ENCODE peak calls at places on chromosomes 13 and 19, in ten cellular contexts. One of them, this sample, is unnamed.

GRCh38 chr19:46875234-46875633 is 14.4 kb downstream of the ARHGAP35 start:
- DNase-seq in pancreas: no peak
- DNase-seq in RWPE1: no peak
- DNase-seq in uterus: no peak
- DNase-seq in CD8-positive, alpha-beta T cell: no peak
- DNase-seq in lung: no peak
- DNase-seq in left ventricle myocardium inferior: no peak
- DNase-seq in upper lobe of right lung: no peak
- DNase-seq in heart right ventricle: no peak
- DNase-seq in naive thymus-derived CD4-positive, alpha-beta T cell: no peak
- DNase-seq in this sample: no peak

GRCh38 chr13:93226623-93227279 is at the start of gene GPC6:
- DNase-seq in CD8-positive, alpha-beta T cell: no peak
- DNase-seq in naive thymus-derived CD4-positive, alpha-beta T cell: no peak
- DNase-seq in uterus: no peak
- DNase-seq in RWPE1: no peak
- DNase-seq in heart right ventricle: no peak
- DNase-seq in lung: no peak
- DNase-seq in left ventricle myocardium inferior: no peak
- DNase-seq in upper lobe of right lung: no peak
- DNase-seq in pancreas: peak; percentile 22
- DNase-seq in this sample: no peak

GRCh38 chr13:53920916-53921315 is 892.3 kb downstream of the OLFM4 start:
- DNase-seq in RWPE1: no peak
- DNase-seq in uterus: no peak
- DNase-seq in CD8-positive, alpha-beta T cell: no peak
- DNase-seq in heart right ventricle: no peak
- DNase-seq in left ventricle myocardium inferior: no peak
- DNase-seq in naive thymus-derived CD4-positive, alpha-beta T cell: no peak
- DNase-seq in upper lobe of right lung: no peak
- DNase-seq in lung: no peak
- DNase-seq in pancreas: no peak
- DNase-seq in this sample: no peak

GRCh38 chr19:20313894-20314293 is 146.9 kb downstream of the ZNF486 start:
- DNase-seq in left ventricle myocardium inferior: no peak
- DNase-seq in heart right ventricle: no peak
- DNase-seq in pancreas: no peak
- DNase-seq in lung: no peak
- DNase-seq in naive thymus-derived CD4-positive, alpha-beta T cell: no peak
- DNase-seq in upper lobe of right lung: no peak
- DNase-seq in RWPE1: no peak
- DNase-seq in uterus: no peak
- DNase-seq in CD8-positive, alpha-beta T cell: no peak
- DNase-seq in this sample: no peak

GRCh38 chr19:3572132-3572854 is 451 bp upstream of the HMG20B start:
- DNase-seq in uterus: peak; percentile 100
- DNase-seq in lung: peak; percentile 100
- DNase-seq in naive thymus-derived CD4-positive, alpha-beta T cell: peak; percentile 99
- DNase-seq in heart right ventricle: peak; percentile 100
- DNase-seq in upper lobe of right lung: peak; percentile 100
- DNase-seq in left ventricle myocardium inferior: peak; percentile 100
- DNase-seq in pancreas: peak; percentile 99
- DNase-seq in CD8-positive, alpha-beta T cell: peak; percentile 100
- DNase-seq in RWPE1: peak; percentile 93
- DNase-seq in this sample: peak; percentile 100

GRCh38 chr13:24625870-24626419 is 54.3 kb upstream of the ATP12A start:
- DNase-seq in uterus: no peak
- DNase-seq in naive thymus-derived CD4-positive, alpha-beta T cell: no peak
- DNase-seq in pancreas: no peak
- DNase-seq in RWPE1: no peak
- DNase-seq in CD8-positive, alpha-beta T cell: no peak
- DNase-seq in upper lobe of right lung: no peak
- DNase-seq in heart right ventricle: no peak
- DNase-seq in left ventricle myocardium inferior: no peak
- DNase-seq in lung: no peak
- DNase-seq in this sample: peak; percentile 25

GRCh38 chr19:54454781-54455675 is 6.0 kb downstream of the LENG8 start:
- DNase-seq in naive thymus-derived CD4-positive, alpha-beta T cell: no peak
- DNase-seq in pancreas: peak; percentile 31
- DNase-seq in uterus: no peak
- DNase-seq in upper lobe of right lung: no peak
- DNase-seq in CD8-positive, alpha-beta T cell: no peak
- DNase-seq in lung: no peak
- DNase-seq in heart right ventricle: no peak
- DNase-seq in left ventricle myocardium inferior: no peak
- DNase-seq in RWPE1: no peak
- DNase-seq in this sample: no peak

GRCh38 chr13:48500652-48501197 is 32.2 kb downstream of the RCBTB2 start:
- DNase-seq in uterus: no peak
- DNase-seq in left ventricle myocardium inferior: no peak
- DNase-seq in upper lobe of right lung: no peak
- DNase-seq in heart right ventricle: no peak
- DNase-seq in pancreas: no peak
- DNase-seq in lung: peak; percentile 47
- DNase-seq in naive thymus-derived CD4-positive, alpha-beta T cell: no peak
- DNase-seq in RWPE1: peak; percentile 61
- DNase-seq in CD8-positive, alpha-beta T cell: no peak
- DNase-seq in this sample: no peak

GRCh38 chr19:50925734-50926133 is 14.5 kb upstream of the KLK4 start:
- DNase-seq in CD8-positive, alpha-beta T cell: no peak
- DNase-seq in RWPE1: peak; percentile 64
- DNase-seq in heart right ventricle: no peak
- DNase-seq in pancreas: no peak
- DNase-seq in lung: no peak
- DNase-seq in upper lobe of right lung: no peak
- DNase-seq in naive thymus-derived CD4-positive, alpha-beta T cell: no peak
- DNase-seq in uterus: no peak
- DNase-seq in left ventricle myocardium inferior: no peak
- DNase-seq in this sample: no peak

GRCh38 chr19:55459551-55459949 is 1.9 kb downstream of the ISOC2 start:
- DNase-seq in RWPE1: no peak
- DNase-seq in CD8-positive, alpha-beta T cell: no peak
- DNase-seq in upper lobe of right lung: no peak
- DNase-seq in pancreas: no peak
- DNase-seq in uterus: peak; percentile 29
- DNase-seq in lung: no peak
- DNase-seq in naive thymus-derived CD4-positive, alpha-beta T cell: no peak
- DNase-seq in heart right ventricle: no peak
- DNase-seq in left ventricle myocardium inferior: no peak
- DNase-seq in this sample: no peak

GRCh38 chr19:40191836-40192646 is 815 bp downstream of the MAP3K10 start:
- DNase-seq in upper lobe of right lung: peak; percentile 70
- DNase-seq in uterus: peak; percentile 35
- DNase-seq in naive thymus-derived CD4-positive, alpha-beta T cell: no peak
- DNase-seq in left ventricle myocardium inferior: no peak
- DNase-seq in pancreas: peak; percentile 25
- DNase-seq in CD8-positive, alpha-beta T cell: no peak
- DNase-seq in heart right ventricle: peak; percentile 39
- DNase-seq in RWPE1: peak; percentile 12
- DNase-seq in lung: no peak
- DNase-seq in this sample: no peak

GRCh38 chr13:44764334-44764733 is 188.2 kb upstream of the TSC22D1 start:
- DNase-seq in lung: no peak
- DNase-seq in naive thymus-derived CD4-positive, alpha-beta T cell: no peak
- DNase-seq in upper lobe of right lung: no peak
- DNase-seq in left ventricle myocardium inferior: no peak
- DNase-seq in RWPE1: no peak
- DNase-seq in uterus: no peak
- DNase-seq in pancreas: peak; percentile 78
- DNase-seq in CD8-positive, alpha-beta T cell: no peak
- DNase-seq in heart right ventricle: no peak
- DNase-seq in this sample: peak; percentile 70

GRCh38 chr13:39349391-39349790 is 253.6 kb downstream of the LHFPL6 start:
- DNase-seq in CD8-positive, alpha-beta T cell: no peak
- DNase-seq in left ventricle myocardium inferior: no peak
- DNase-seq in pancreas: no peak
- DNase-seq in naive thymus-derived CD4-positive, alpha-beta T cell: no peak
- DNase-seq in heart right ventricle: no peak
- DNase-seq in upper lobe of right lung: no peak
- DNase-seq in lung: no peak
- DNase-seq in uterus: no peak
- DNase-seq in RWPE1: no peak
- DNase-seq in this sample: no peak

GRCh38 chr13:44726214-44726613 is 150.1 kb upstream of the TSC22D1 start:
- DNase-seq in left ventricle myocardium inferior: no peak
- DNase-seq in pancreas: no peak
- DNase-seq in lung: no peak
- DNase-seq in upper lobe of right lung: no peak
- DNase-seq in heart right ventricle: no peak
- DNase-seq in uterus: no peak
- DNase-seq in RWPE1: peak; percentile 45
- DNase-seq in CD8-positive, alpha-beta T cell: no peak
- DNase-seq in naive thymus-derived CD4-positive, alpha-beta T cell: no peak
- DNase-seq in this sample: no peak

GRCh38 chr13:80235559-80236296 is 105.2 kb downstream of the SPRY2 start:
- DNase-seq in pancreas: peak; percentile 20
- DNase-seq in left ventricle myocardium inferior: no peak
- DNase-seq in heart right ventricle: no peak
- DNase-seq in uterus: no peak
- DNase-seq in CD8-positive, alpha-beta T cell: no peak
- DNase-seq in upper lobe of right lung: no peak
- DNase-seq in naive thymus-derived CD4-positive, alpha-beta T cell: no peak
- DNase-seq in RWPE1: peak; percentile 13
- DNase-seq in lung: peak; percentile 42
- DNase-seq in this sample: no peak

GRCh38 chr19:8367327-8368001 is 3.5 kb downstream of the ANGPTL4 start:
- DNase-seq in heart right ventricle: peak; percentile 91
- DNase-seq in CD8-positive, alpha-beta T cell: no peak
- DNase-seq in naive thymus-derived CD4-positive, alpha-beta T cell: no peak
- DNase-seq in left ventricle myocardium inferior: peak; percentile 91
- DNase-seq in upper lobe of right lung: peak; percentile 87
- DNase-seq in uterus: peak; percentile 91
- DNase-seq in RWPE1: peak; percentile 87
- DNase-seq in lung: peak; percentile 72
- DNase-seq in pancreas: peak; percentile 95
- DNase-seq in this sample: peak; percentile 96
- H3K27ac ChIP-seq in heart right ventricle: peak overlapping the region; percentile 90
- H3K27ac ChIP-seq in CD8-positive, alpha-beta T cell: no peak overlapping the region
- H3K27ac ChIP-seq in naive thymus-derived CD4-positive, alpha-beta T cell: no peak overlapping the region
- H3K27ac ChIP-seq in left ventricle myocardium inferior: peak overlapping the region; percentile 88
- H3K27ac ChIP-seq in upper lobe of right lung: peak overlapping the region; percentile 65
- H3K27ac ChIP-seq in uterus: peak overlapping the region; percentile 72
- H3K27ac ChIP-seq in RWPE1: peak overlapping the region; percentile 58
- H3K27ac ChIP-seq in lung: no peak overlapping the region
- H3K27ac ChIP-seq in pancreas: peak overlapping the region; percentile 81
- H3K27ac ChIP-seq in this sample: peak overlapping the region; percentile 91

DNA sequence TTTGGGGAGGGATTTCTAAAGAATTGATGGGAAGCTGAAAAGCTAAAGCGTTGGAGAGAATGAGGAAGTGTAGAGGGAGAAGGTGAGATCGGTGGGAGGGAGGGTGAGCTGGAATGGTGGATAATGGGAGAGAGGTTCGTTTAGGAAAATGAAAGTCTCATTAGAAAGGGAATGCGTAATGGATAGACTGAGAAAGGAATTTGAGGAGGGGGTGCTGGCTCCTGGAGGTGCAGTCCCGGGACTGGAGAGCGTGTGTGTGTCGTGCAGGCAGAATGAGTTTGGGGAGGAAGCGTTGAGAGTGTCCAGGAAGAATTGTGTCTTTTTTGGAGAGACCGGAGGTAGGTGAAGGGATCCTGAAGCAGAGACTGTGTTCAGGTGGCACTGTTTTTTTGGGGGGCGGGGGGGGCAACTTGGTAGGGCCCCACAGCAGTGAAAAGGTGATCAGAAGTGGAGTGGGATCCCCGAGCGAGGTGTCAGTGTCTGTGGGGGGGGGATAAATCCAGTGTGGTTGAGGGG is 1.4 kb downstream of the ACTN4 start:
- DNase-seq in uterus: no peak
- DNase-seq in lung: no peak
- DNase-seq in heart right ventricle: no peak
- DNase-seq in left ventricle myocardium inferior: no peak
- DNase-seq in naive thymus-derived CD4-positive, alpha-beta T cell: no peak
- DNase-seq in CD8-positive, alpha-beta T cell: no peak
- DNase-seq in upper lobe of right lung: no peak
- DNase-seq in pancreas: no peak
- DNase-seq in RWPE1: no peak
- DNase-seq in this sample: no peak
- H3K27ac ChIP-seq in uterus: peak overlapping the region; percentile 98
- H3K27ac ChIP-seq in lung: peak overlapping the region; percentile 99
- H3K27ac ChIP-seq in heart right ventricle: peak overlapping the region; percentile 91
- H3K27ac ChIP-seq in left ventricle myocardium inferior: peak overlapping the region; percentile 95
- H3K27ac ChIP-seq in naive thymus-derived CD4-positive, alpha-beta T cell: no peak overlapping the region
- H3K27ac ChIP-seq in CD8-positive, alpha-beta T cell: no peak overlapping the region
- H3K27ac ChIP-seq in upper lobe of right lung: peak overlapping the region; percentile 80
- H3K27ac ChIP-seq in pancreas: peak overlapping the region; percentile 87
- H3K27ac ChIP-seq in RWPE1: peak overlapping the region; percentile 98
- H3K27ac ChIP-seq in this sample: peak overlapping the region; percentile 95

DNA sequence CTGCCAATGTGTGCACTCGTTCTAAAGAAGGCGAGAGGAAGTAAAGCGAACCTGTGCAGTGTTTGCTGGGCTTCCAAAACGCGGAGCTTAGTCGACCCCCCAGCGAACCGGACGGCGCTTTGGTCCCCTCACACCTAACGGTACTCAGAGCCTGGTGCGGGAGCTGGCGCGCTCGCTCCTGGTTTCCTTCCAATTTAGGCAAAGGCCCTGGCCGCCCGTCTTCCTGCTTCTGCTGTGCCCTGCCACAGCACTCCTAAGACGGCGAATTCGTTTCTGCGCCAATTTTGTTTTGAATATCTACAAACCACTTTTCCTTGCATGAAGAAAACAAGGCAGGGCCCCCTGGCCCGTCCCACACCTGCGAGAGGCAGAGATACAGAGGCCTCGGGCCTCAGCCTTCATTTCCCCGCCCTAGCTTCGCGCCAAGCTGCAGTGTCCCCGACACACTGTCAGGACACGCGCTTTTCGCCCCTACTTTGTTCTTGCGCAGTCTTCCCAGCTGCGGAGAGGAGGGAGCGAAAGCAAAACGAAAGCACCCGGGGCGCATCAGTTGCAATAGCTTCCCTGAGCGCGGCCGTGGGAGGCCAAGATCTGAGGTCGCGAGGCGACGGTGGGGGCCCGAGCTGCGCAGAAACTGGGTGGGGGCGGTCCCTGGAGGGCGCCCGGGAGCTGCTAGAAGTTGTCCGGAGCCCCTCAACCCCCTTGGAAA is 111.9 kb downstream of the KCNRG start:
- DNase-seq in uterus: peak; percentile 49
- DNase-seq in lung: no peak
- DNase-seq in heart right ventricle: peak; percentile 58
- DNase-seq in CD8-positive, alpha-beta T cell: no peak
- DNase-seq in upper lobe of right lung: peak; percentile 85
- DNase-seq in RWPE1: no peak
- DNase-seq in naive thymus-derived CD4-positive, alpha-beta T cell: peak; percentile 39
- DNase-seq in pancreas: no peak
- DNase-seq in left ventricle myocardium inferior: peak; percentile 58
- DNase-seq in this sample: peak; percentile 50
- H3K27ac ChIP-seq in uterus: peak overlapping the region; percentile 51
- H3K27ac ChIP-seq in lung: peak overlapping the region; percentile 34
- H3K27ac ChIP-seq in heart right ventricle: peak overlapping the region; percentile 100
- H3K27ac ChIP-seq in CD8-positive, alpha-beta T cell: no peak overlapping the region
- H3K27ac ChIP-seq in upper lobe of right lung: peak overlapping the region; percentile 96
- H3K27ac ChIP-seq in RWPE1: peak overlapping the region; percentile 99
- H3K27ac ChIP-seq in naive thymus-derived CD4-positive, alpha-beta T cell: peak overlapping the region; percentile 95
- H3K27ac ChIP-seq in pancreas: no peak overlapping the region
- H3K27ac ChIP-seq in left ventricle myocardium inferior: peak overlapping the region; percentile 100
- H3K27ac ChIP-seq in this sample: peak overlapping the region; percentile 99

DNA sequence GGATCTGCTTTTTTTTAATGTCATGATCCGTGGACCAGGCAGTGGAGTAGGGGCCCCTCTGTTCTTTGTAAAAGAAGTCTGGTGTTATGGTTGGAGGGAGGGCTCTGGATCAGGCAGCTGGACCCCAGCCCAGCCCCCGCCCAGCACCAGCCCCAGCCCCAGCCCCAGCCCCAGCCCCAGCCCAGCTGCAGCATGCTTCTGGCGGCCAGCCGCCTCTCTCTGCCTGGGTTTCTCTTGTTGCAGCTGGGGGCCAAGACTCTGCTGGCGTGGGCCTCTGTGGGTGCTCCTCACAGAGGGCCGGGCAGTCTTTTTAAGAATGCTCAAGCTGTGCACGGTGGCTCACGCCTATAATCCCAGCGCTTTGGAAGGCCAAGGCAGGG is 17.9 kb downstream of the DOT1L start:
- DNase-seq in upper lobe of right lung: no peak
- DNase-seq in uterus: no peak
- DNase-seq in CD8-positive, alpha-beta T cell: no peak
- DNase-seq in lung: no peak
- DNase-seq in naive thymus-derived CD4-positive, alpha-beta T cell: no peak
- DNase-seq in left ventricle myocardium inferior: no peak
- DNase-seq in RWPE1: no peak
- DNase-seq in pancreas: no peak
- DNase-seq in heart right ventricle: no peak
- DNase-seq in this sample: no peak
- H3K27ac ChIP-seq in upper lobe of right lung: no peak overlapping the region
- H3K27ac ChIP-seq in uterus: no peak overlapping the region
- H3K27ac ChIP-seq in CD8-positive, alpha-beta T cell: no peak overlapping the region
- H3K27ac ChIP-seq in lung: no peak overlapping the region
- H3K27ac ChIP-seq in naive thymus-derived CD4-positive, alpha-beta T cell: no peak overlapping the region
- H3K27ac ChIP-seq in left ventricle myocardium inferior: no peak overlapping the region
- H3K27ac ChIP-seq in RWPE1: peak overlapping the region; percentile 43
- H3K27ac ChIP-seq in pancreas: no peak overlapping the region
- H3K27ac ChIP-seq in heart right ventricle: no peak overlapping the region
- H3K27ac ChIP-seq in this sample: no peak overlapping the region

This sample was measured in stomach.